ENCODE peak calls at places on chromosomes 4 and X, in five cellular contexts. P, S, Q, V and Z are unnamed samples.

GRCh38 chrX:47297874-47298273 is 65.1 kb downstream of the USP11 start:
- DNase-seq in P (no peak), S (no peak), Q (no peak), V (no peak), Z (no peak)

GRCh38 chrX:153551135-153551534 is 33.7 kb downstream of the ATP2B3 start:
- DNase-seq in P (peak; percentile 16), S (no peak), Q (no peak), V (no peak), Z (no peak)

GRCh38 chr4:187251896-187252295 is 528.2 kb upstream of the FAT1 start:
- DNase-seq in P (peak; percentile 67), S (no peak), Q (no peak), V (no peak), Z (no peak)

GRCh38 chr4:82691431-82691830 is 107.2 kb downstream of the SCD5 start:
- DNase-seq in P (no peak), S (no peak), Q (no peak), V (no peak), Z (no peak)

GRCh38 chr4:17447056-17447455 is 64.8 kb downstream of the QDPR start:
- DNase-seq in P (peak; percentile 18), S (no peak), Q (no peak), V (no peak), Z (no peak)

GRCh38 chr4:107818301-107818910 is 6.3 kb upstream of the SGMS2 start:
- DNase-seq in P (peak; percentile 19), S (peak; percentile 13), Q (no peak), V (no peak), Z (no peak)

GRCh38 chr4:8766610-8767009 is 105.0 kb downstream of the HMX1 start:
- DNase-seq in P (no peak), S (no peak), Q (no peak), V (no peak), Z (peak; percentile 3)

GRCh38 chr4:132313852-132314251 is 835.2 kb upstream of the PCDH10 start:
- DNase-seq in P (no peak), S (no peak), Q (no peak), V (no peak), Z (no peak)

GRCh38 chr4:150115851-150116250 is 37.6 kb downstream of the DCLK2 start:
- DNase-seq in P (no peak), S (no peak), Q (no peak), V (no peak), Z (no peak)

GRCh38 chr4:127788517-127788916 is 6.4 kb downstream of the HSPA4L start:
- DNase-seq in P (no peak), S (peak; percentile 23), Q (no peak), V (no peak), Z (no peak)

GRCh38 chr4:107987916-107988762 is 1.6 kb upstream of the HADH start:
- DNase-seq in P (no peak), S (no peak), Q (no peak), V (no peak), Z (no peak)

GRCh38 chr4:147981305-147981704 is 249.4 kb downstream of the ARHGAP10 start:
- DNase-seq in P (no peak), S (no peak), Q (no peak), V (no peak), Z (no peak)

GRCh38 chr4:19227701-19228100 is 1024.0 kb upstream of the SLIT2 start:
- DNase-seq in P (peak; percentile 49), S (no peak), Q (no peak), V (no peak), Z (no peak)

GRCh38 chr4:156901871-156902270 is 69.7 kb downstream of the PDGFC start:
- DNase-seq in P (no peak), S (no peak), Q (no peak), V (no peak), Z (no peak)

GRCh38 chrX:39309721-39310152 is 508.5 kb downstream of the MID1IP1 start:
- DNase-seq in P (peak; percentile 57), S (peak; percentile 25), Q (no peak), V (no peak), Z (peak; percentile 19)

GRCh38 chr4:91502365-91502764 is 801.4 kb upstream of the GRID2 start:
- DNase-seq in P (no peak), S (peak; percentile 56), Q (no peak), V (peak; percentile 27), Z (no peak)

GRCh38 chr4:3204021-3204431 is 44.9 kb upstream of the MSANTD1 start:
- DNase-seq in P (peak; percentile 50), S (no peak), Q (no peak), V (no peak), Z (no peak)

GRCh38 chrX:13381514-13381913 is 61.7 kb upstream of the ATXN3L start:
- DNase-seq in P (no peak), S (no peak), Q (no peak), V (no peak), Z (no peak)

GRCh38 chr4:82753238-82753637 is 45.4 kb downstream of the SCD5 start:
- DNase-seq in P (no peak), S (no peak), Q (no peak), V (peak; percentile 41), Z (no peak)

GRCh38 chrX:105190252-105190853 is 30.1 kb downstream of the TEX13A start:
- DNase-seq in P (peak; percentile 40), S (peak; percentile 24), Q (peak; percentile 36), V (peak; percentile 55), Z (no peak)

GRCh38 chrX:55767100-55767499 is 49.6 kb downstream of the RRAGB start:
- DNase-seq in P (no peak), S (no peak), Q (no peak), V (no peak), Z (no peak)

GRCh38 chr4:129641179-129641578 is 545.2 kb downstream of the C4orf33 start:
- DNase-seq in P (peak; percentile 68), S (peak; percentile 64), Q (peak; percentile 35), V (peak; percentile 48), Z (peak; percentile 61)

GRCh38 chrX:34877451-34877850 is 65.1 kb upstream of the FAM47B start:
- DNase-seq in P (peak; percentile 48), S (peak; percentile 64), Q (no peak), V (no peak), Z (no peak)

GRCh38 chr4:98203406-98204235 is 57.6 kb upstream of the RAP1GDS1 start:
- DNase-seq in P (no peak), S (no peak), Q (no peak), V (peak; percentile 8), Z (no peak)

GRCh38 chr4:104490770-104491395 is 3.8 kb downstream of the CXXC4 start:
- DNase-seq in P (peak; percentile 24), S (peak; percentile 81), Q (no peak), V (peak; percentile 93), Z (peak; percentile 95)

GRCh38 chr4:104490096-104490769 is 4.5 kb downstream of the CXXC4 start:
- DNase-seq in P (no peak), S (peak; percentile 45), Q (no peak), V (peak; percentile 22), Z (peak; percentile 31)

GRCh38 chr4:104493071-104493831 is 1.4 kb downstream of the CXXC4 start:
- DNase-seq in P (no peak), S (peak; percentile 21), Q (no peak), V (peak; percentile 12), Z (no peak)

GRCh38 chr4:104491396-104491821 is 3.3 kb downstream of the CXXC4 start:
- DNase-seq in P (no peak), S (peak; percentile 65), Q (no peak), V (peak; percentile 76), Z (peak; percentile 71)

DNA sequence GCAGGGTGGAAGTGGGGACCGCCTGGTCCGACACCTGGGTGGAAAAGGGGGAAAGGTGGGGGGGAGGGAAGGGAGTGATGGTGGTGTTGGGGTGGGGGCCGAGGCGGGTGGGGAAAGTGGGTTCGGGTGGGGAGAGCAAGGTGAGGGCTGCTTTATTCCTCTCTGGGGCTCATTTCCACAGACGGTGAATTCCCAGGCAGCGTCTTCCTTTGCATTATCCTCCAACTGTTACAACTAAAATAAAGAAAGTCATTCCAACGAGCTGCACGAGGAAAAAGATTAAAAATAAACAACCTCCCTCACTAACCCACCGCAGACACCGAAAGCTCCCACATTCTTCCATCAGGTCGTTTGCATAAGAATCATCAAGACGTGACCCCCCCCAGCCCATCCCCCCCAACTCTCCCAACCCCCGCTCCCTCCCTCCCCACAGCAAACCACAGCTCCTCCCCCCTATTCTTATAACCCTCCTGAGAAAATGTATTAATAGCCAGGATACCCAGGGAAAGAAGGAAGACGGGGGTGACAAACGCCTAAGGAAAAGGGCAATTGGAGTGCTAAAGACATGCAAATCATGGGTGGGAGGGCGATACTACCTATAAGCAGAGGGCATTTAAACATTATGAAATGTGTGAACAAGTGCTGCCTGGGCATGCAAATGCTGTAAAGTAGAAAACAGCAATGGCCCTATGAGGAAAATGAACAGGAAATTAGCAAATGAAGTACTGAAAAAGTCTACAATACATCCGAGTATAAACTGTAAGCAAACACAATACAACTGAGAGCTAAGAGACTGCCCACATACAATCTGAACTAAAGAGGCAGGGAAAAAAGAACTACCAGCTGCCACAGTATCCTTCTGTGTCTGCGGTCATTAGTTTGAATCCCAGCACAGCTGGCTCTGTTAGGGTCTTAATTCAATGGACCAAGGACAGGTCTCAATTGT is 2.6 kb downstream of the CXXC4 start:
- DNase-seq in P (no peak), S (peak; percentile 82), Q (no peak), V (peak; percentile 46), Z (peak; percentile 37)
- H3K4me3 ChIP-seq in P (peak overlapping the region; percentile 68), S (peak overlapping the region; percentile 76), Q (peak overlapping the region; percentile 46), V (peak overlapping the region; percentile 82), Z (peak overlapping the region; percentile 93)

GRCh38 chr4:168832746-168833575 is 177.1 kb downstream of the CBR4 start:
- DNase-seq in P (no peak), S (peak; percentile 49), Q (no peak), V (peak; percentile 57), Z (peak; percentile 56)
- H3K4me3 ChIP-seq in P (peak overlapping the region; percentile 93), S (peak overlapping the region; percentile 91), Q (peak overlapping the region; percentile 52), V (peak overlapping the region; percentile 70), Z (peak overlapping the region; percentile 93)

GRCh38 chr4:183659029-183659870 is at the start of the genes RWDD4 and TRAPPC11:
- DNase-seq in P (peak; percentile 99), S (peak; percentile 95), Q (peak; percentile 82), V (peak; percentile 98), Z (peak; percentile 98)

GRCh38 chr4:183658362-183659028 is 490 bp downstream of the RWDD4 start:
- DNase-seq in P (no peak), S (peak; percentile 17), Q (no peak), V (peak; percentile 42), Z (peak; percentile 17)

GRCh38 chr4:183659919-183660318 is 826 bp downstream of the TRAPPC11 start:
- DNase-seq in P (no peak), S (peak; percentile 21), Q (no peak), V (peak; percentile 1), Z (no peak)

DNA sequence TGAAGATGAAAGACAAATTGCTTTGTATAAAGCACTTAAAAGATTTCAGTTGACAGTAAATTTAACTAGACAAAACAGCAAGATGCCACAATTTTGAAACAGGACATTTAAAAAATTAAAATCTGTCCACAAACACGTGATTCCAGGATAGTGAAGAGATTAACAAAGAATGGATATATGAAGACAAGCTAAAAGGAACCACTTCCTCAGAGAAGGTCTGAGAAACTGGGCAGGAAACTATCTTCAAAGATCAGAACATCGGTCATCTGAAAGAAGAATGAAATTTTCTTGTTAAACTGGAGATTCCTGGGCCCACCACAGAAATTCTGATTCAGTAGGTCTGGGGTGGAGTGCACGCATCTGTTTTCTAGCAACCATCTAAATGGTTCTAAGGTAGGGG is 1.4 kb downstream of the RWDD4 start:
- DNase-seq in P (no peak), S (no peak), Q (no peak), V (no peak), Z (no peak)
- H3K4me3 ChIP-seq in P (peak overlapping the region; percentile 70), S (no peak overlapping the region), Q (peak overlapping the region; percentile 83), V (peak overlapping the region; percentile 61), Z (peak overlapping the region; percentile 76)

DNA sequence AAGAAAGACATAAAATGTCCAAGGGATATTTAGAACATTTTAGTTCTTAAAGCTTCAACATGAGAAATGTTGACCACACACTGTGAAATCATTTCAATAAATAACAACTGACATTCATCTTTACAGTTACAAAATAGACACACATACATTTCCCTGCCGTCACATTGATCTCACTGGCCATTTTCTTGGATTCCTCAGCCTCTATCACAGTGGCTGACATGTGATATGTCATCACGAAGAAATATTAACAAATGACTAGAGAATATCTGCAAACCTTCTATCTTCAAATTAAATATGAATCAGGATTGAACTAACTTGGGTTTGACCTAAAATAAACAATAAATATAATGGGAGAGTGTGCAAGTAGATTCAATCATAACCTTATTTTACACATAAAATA is 1.8 kb downstream of the CXCL2 start:
- DNase-seq in P (no peak), S (no peak), Q (no peak), V (no peak), Z (no peak)
- H3K4me3 ChIP-seq in P (no peak overlapping the region), S (no peak overlapping the region), Q (no peak overlapping the region), V (no peak overlapping the region), Z (no peak overlapping the region)